ENCODE peak calls at places on chromosomes 6 and 20, in nine cellular contexts. F, J, N, G, H, C, P, Y and I are unnamed samples.

GRCh38 chr6:51265426-51265825 is 446.8 kb downstream of the TFAP2B start:
- DNase-seq in F (no peak), J (no peak), N (no peak), G (no peak), H (no peak), C (no peak), P (no peak), Y (no peak), I (no peak)

GRCh38 chr6:16595514-16595913 is 165.7 kb downstream of the ATXN1 start:
- DNase-seq in F (no peak), J (no peak), N (no peak), G (no peak), H (no peak), C (no peak), P (no peak), Y (no peak), I (no peak)

GRCh38 chr6:130903007-130903406 is 75.8 kb downstream of the SMLR1 start:
- DNase-seq in F (no peak), J (no peak), N (no peak), G (no peak), H (no peak), C (no peak), P (peak; percentile 12), Y (no peak), I (no peak)

GRCh38 chr20:50169329-50169823 is 15.9 kb upstream of the PEDS1 start:
- DNase-seq in F (peak; percentile 21), J (peak; percentile 79), N (peak; percentile 76), G (peak; percentile 88), H (peak; percentile 69), C (peak; percentile 66), P (peak; percentile 85), Y (peak; percentile 62), I (peak; percentile 79)

GRCh38 chr20:19786311-19786710 is 28.3 kb downstream of the RIN2 start:
- DNase-seq in F (no peak), J (peak; percentile 51), N (no peak), G (peak; percentile 60), H (no peak), C (peak; percentile 96), P (peak; percentile 93), Y (peak; percentile 81), I (no peak)

GRCh38 chr6:119294984-119295383 is 54.6 kb downstream of the MAN1A1 start:
- DNase-seq in F (no peak), J (no peak), N (no peak), G (no peak), H (no peak), C (no peak), P (no peak), Y (no peak), I (no peak)

GRCh38 chr6:50030777-50031562 is 9.2 kb upstream of the DEFB110 start:
- DNase-seq in F (no peak), J (peak; percentile 12), N (no peak), G (peak; percentile 90), H (no peak), C (no peak), P (no peak), Y (no peak), I (no peak)

GRCh38 chr6:51277471-51277870 is 458.8 kb downstream of the TFAP2B start:
- DNase-seq in F (no peak), J (no peak), N (no peak), G (no peak), H (no peak), C (no peak), P (no peak), Y (no peak), I (no peak)

GRCh38 chr6:31717499-31718222 is 2.5 kb downstream of the LY6G6D start:
- DNase-seq in F (no peak), J (no peak), N (no peak), G (peak; percentile 83), H (no peak), C (no peak), P (no peak), Y (no peak), I (no peak)

GRCh38 chr6:3377536-3378397 is 79.1 kb downstream of the SLC22A23 start:
- DNase-seq in F (no peak), J (no peak), N (no peak), G (no peak), H (no peak), C (no peak), P (peak; percentile 43), Y (no peak), I (no peak)

GRCh38 chr6:29628419-29629281 is 4.3 kb downstream of the GABBR1 start:
- DNase-seq in F (peak; percentile 50), J (peak; percentile 73), N (peak; percentile 46), G (peak; percentile 96), H (peak; percentile 38), C (peak; percentile 6), P (peak; percentile 82), Y (peak; percentile 75), I (peak; percentile 35)

GRCh38 chr6:39700362-39700761 is 24.8 kb downstream of the KIF6 start:
- DNase-seq in F (no peak), J (no peak), N (no peak), G (no peak), H (no peak), C (no peak), P (no peak), Y (no peak), I (no peak)

GRCh38 chr6:89840538-89840937 is 10.9 kb downstream of the CASP8AP2 start:
- DNase-seq in F (no peak), J (no peak), N (no peak), G (no peak), H (no peak), C (peak; percentile 17), P (peak; percentile 78), Y (no peak), I (no peak)

GRCh38 chr6:69179681-69180080 is 544.6 kb downstream of the ADGRB3 start:
- DNase-seq in F (no peak), J (peak; percentile 2), N (no peak), G (peak; percentile 11), H (no peak), C (no peak), P (no peak), Y (no peak), I (no peak)

GRCh38 chr6:112882381-112882780 is 535.3 kb downstream of the RFPL4B start:
- DNase-seq in F (no peak), J (no peak), N (no peak), G (no peak), H (no peak), C (no peak), P (no peak), Y (peak; percentile 9), I (no peak)

GRCh38 chr6:129683606-129684322 is 26.2 kb downstream of the ARHGAP18 start:
- DNase-seq in F (peak; percentile 87), J (peak; percentile 94), N (peak; percentile 43), G (no peak), H (peak; percentile 37), C (peak; percentile 100), P (peak; percentile 100), Y (peak; percentile 98), I (peak; percentile 54)

GRCh38 chr6:98343797-98344196 is 490.6 kb upstream of the POU3F2 start:
- DNase-seq in F (no peak), J (no peak), N (no peak), G (no peak), H (no peak), C (no peak), P (no peak), Y (no peak), I (no peak)

GRCh38 chr20:49543071-49543857 is 24.7 kb downstream of the PTGIS start:
- DNase-seq in F (no peak), J (no peak), N (no peak), G (no peak), H (no peak), C (no peak), P (no peak), Y (no peak), I (no peak)

GRCh38 chr20:49610701-49611538 is 43.0 kb upstream of the PTGIS start:
- DNase-seq in F (no peak), J (peak; percentile 93), N (peak; percentile 65), G (peak; percentile 98), H (peak; percentile 60), C (peak; percentile 65), P (peak; percentile 37), Y (peak; percentile 32), I (peak; percentile 61)

GRCh38 chr6:27575594-27576361 is 102.9 kb upstream of the ZNF184 start:
- DNase-seq in F (no peak), J (no peak), N (no peak), G (peak; percentile 65), H (no peak), C (peak; percentile 74), P (no peak), Y (peak; percentile 13), I (no peak)